ENCODE peak calls at places on chromosomes 6 and 20, in seven cellular contexts. One of them, this sample, is unnamed.

GRCh38 chr6:49909508-49910047 is 43.2 kb upstream of the CRISP1 start:
- DNase-seq in brain microvascular endothelial cell: no peak
- DNase-seq in choroid plexus epithelial cell: no peak
- DNase-seq in body of pancreas: no peak
- DNase-seq in upper lobe of right lung: no peak
- DNase-seq in epithelial cell of esophagus: no peak
- DNase-seq in lung: no peak
- DNase-seq in this sample: no peak

GRCh38 chr6:87789198-87789899 is 87.3 kb upstream of the AKIRIN2 start:
- DNase-seq in brain microvascular endothelial cell: peak; percentile 50
- DNase-seq in choroid plexus epithelial cell: peak; percentile 58
- DNase-seq in body of pancreas: no peak
- DNase-seq in upper lobe of right lung: no peak
- DNase-seq in epithelial cell of esophagus: peak; percentile 94
- DNase-seq in lung: peak; percentile 38
- DNase-seq in this sample: no peak

GRCh38 chr6:80271074-80271473 is 164.6 kb downstream of the BCKDHB start:
- DNase-seq in brain microvascular endothelial cell: no peak
- DNase-seq in choroid plexus epithelial cell: no peak
- DNase-seq in body of pancreas: no peak
- DNase-seq in upper lobe of right lung: no peak
- DNase-seq in epithelial cell of esophagus: no peak
- DNase-seq in lung: no peak
- DNase-seq in this sample: no peak

GRCh38 chr6:45045253-45045601 is 282.9 kb upstream of the RUNX2 start:
- DNase-seq in brain microvascular endothelial cell: no peak
- DNase-seq in choroid plexus epithelial cell: no peak
- DNase-seq in body of pancreas: no peak
- DNase-seq in upper lobe of right lung: no peak
- DNase-seq in epithelial cell of esophagus: no peak
- DNase-seq in lung: no peak
- DNase-seq in this sample: no peak

GRCh38 chr6:81589465-81590313 is 162.8 kb downstream of the TENT5A start:
- DNase-seq in brain microvascular endothelial cell: no peak
- DNase-seq in choroid plexus epithelial cell: peak; percentile 12
- DNase-seq in body of pancreas: peak; percentile 21
- DNase-seq in upper lobe of right lung: no peak
- DNase-seq in epithelial cell of esophagus: no peak
- DNase-seq in lung: no peak
- DNase-seq in this sample: no peak

GRCh38 chr6:102126488-102126887 is 733.0 kb downstream of the GRIK2 start:
- DNase-seq in brain microvascular endothelial cell: no peak
- DNase-seq in choroid plexus epithelial cell: no peak
- DNase-seq in body of pancreas: no peak
- DNase-seq in upper lobe of right lung: no peak
- DNase-seq in epithelial cell of esophagus: no peak
- DNase-seq in lung: no peak
- DNase-seq in this sample: no peak

GRCh38 chr6:119343573-119344146 is 5.9 kb downstream of the MAN1A1 start:
- DNase-seq in brain microvascular endothelial cell: no peak
- DNase-seq in choroid plexus epithelial cell: no peak
- DNase-seq in body of pancreas: no peak
- DNase-seq in upper lobe of right lung: no peak
- DNase-seq in epithelial cell of esophagus: no peak
- DNase-seq in lung: no peak
- DNase-seq in this sample: no peak

GRCh38 chr6:37525460-37526357 is 26.0 kb upstream of the CCDC167 start:
- DNase-seq in brain microvascular endothelial cell: peak; percentile 34
- DNase-seq in choroid plexus epithelial cell: peak; percentile 35
- DNase-seq in body of pancreas: no peak
- DNase-seq in upper lobe of right lung: no peak
- DNase-seq in epithelial cell of esophagus: peak; percentile 32
- DNase-seq in lung: no peak
- DNase-seq in this sample: no peak

GRCh38 chr6:97186416-97186999 is 96.5 kb downstream of the MMS22L start:
- DNase-seq in brain microvascular endothelial cell: peak; percentile 64
- DNase-seq in choroid plexus epithelial cell: peak; percentile 83
- DNase-seq in body of pancreas: peak; percentile 79
- DNase-seq in upper lobe of right lung: peak; percentile 61
- DNase-seq in epithelial cell of esophagus: peak; percentile 76
- DNase-seq in lung: peak; percentile 68
- DNase-seq in this sample: no peak

GRCh38 chr20:15154070-15154469 is 816.7 kb upstream of the FLRT3 start:
- DNase-seq in brain microvascular endothelial cell: no peak
- DNase-seq in choroid plexus epithelial cell: no peak
- DNase-seq in body of pancreas: no peak
- DNase-seq in upper lobe of right lung: no peak
- DNase-seq in epithelial cell of esophagus: peak; percentile 85
- DNase-seq in lung: no peak
- DNase-seq in this sample: no peak

GRCh38 chr6:168334072-168334471 is 14.5 kb upstream of the DACT2 start:
- DNase-seq in brain microvascular endothelial cell: no peak
- DNase-seq in choroid plexus epithelial cell: no peak
- DNase-seq in body of pancreas: no peak
- DNase-seq in upper lobe of right lung: no peak
- DNase-seq in epithelial cell of esophagus: no peak
- DNase-seq in lung: no peak
- DNase-seq in this sample: no peak

GRCh38 chr6:41702771-41703494 is 32.5 kb downstream of the TFEB start:
- DNase-seq in brain microvascular endothelial cell: no peak
- DNase-seq in choroid plexus epithelial cell: no peak
- DNase-seq in body of pancreas: no peak
- DNase-seq in upper lobe of right lung: no peak
- DNase-seq in epithelial cell of esophagus: no peak
- DNase-seq in lung: no peak
- DNase-seq in this sample: no peak

GRCh38 chr6:27547157-27548075 is 74.5 kb upstream of the ZNF184 start:
- DNase-seq in brain microvascular endothelial cell: peak; percentile 89
- DNase-seq in choroid plexus epithelial cell: peak; percentile 77
- DNase-seq in body of pancreas: no peak
- DNase-seq in upper lobe of right lung: no peak
- DNase-seq in epithelial cell of esophagus: peak; percentile 61
- DNase-seq in lung: no peak
- DNase-seq in this sample: no peak

GRCh38 chr6:3350252-3350826 is 91.6 kb downstream of the PSMG4 start:
- DNase-seq in brain microvascular endothelial cell: no peak
- DNase-seq in choroid plexus epithelial cell: no peak
- DNase-seq in body of pancreas: no peak
- DNase-seq in upper lobe of right lung: no peak
- DNase-seq in epithelial cell of esophagus: no peak
- DNase-seq in lung: no peak
- DNase-seq in this sample: no peak

GRCh38 chr20:48846516-48847492 is 19.0 kb upstream of the PREX1 start:
- DNase-seq in brain microvascular endothelial cell: no peak
- DNase-seq in choroid plexus epithelial cell: no peak
- DNase-seq in body of pancreas: no peak
- DNase-seq in upper lobe of right lung: no peak
- DNase-seq in epithelial cell of esophagus: no peak
- DNase-seq in lung: no peak
- DNase-seq in this sample: no peak

GRCh38 chr20:33516882-33517281 is 27.0 kb downstream of the CBFA2T2 start:
- DNase-seq in brain microvascular endothelial cell: no peak
- DNase-seq in choroid plexus epithelial cell: peak; percentile 25
- DNase-seq in body of pancreas: no peak
- DNase-seq in upper lobe of right lung: no peak
- DNase-seq in epithelial cell of esophagus: peak; percentile 22
- DNase-seq in lung: no peak
- DNase-seq in this sample: no peak

GRCh38 chr6:157813191-157813590 is 9.9 kb upstream of the SNX9 start:
- DNase-seq in brain microvascular endothelial cell: no peak
- DNase-seq in choroid plexus epithelial cell: peak; percentile 52
- DNase-seq in body of pancreas: peak; percentile 25
- DNase-seq in upper lobe of right lung: no peak
- DNase-seq in epithelial cell of esophagus: no peak
- DNase-seq in lung: no peak
- DNase-seq in this sample: no peak

GRCh38 chr6:74735304-74735703 is 470.5 kb downstream of the COL12A1 start:
- DNase-seq in brain microvascular endothelial cell: peak; percentile 66
- DNase-seq in choroid plexus epithelial cell: peak; percentile 93
- DNase-seq in body of pancreas: no peak
- DNase-seq in upper lobe of right lung: no peak
- DNase-seq in epithelial cell of esophagus: peak; percentile 73
- DNase-seq in lung: no peak
- DNase-seq in this sample: peak; percentile 90

GRCh38 chr6:41698350-41698781 is 37.0 kb downstream of the TFEB start:
- DNase-seq in brain microvascular endothelial cell: peak; percentile 96
- DNase-seq in choroid plexus epithelial cell: peak; percentile 96
- DNase-seq in body of pancreas: no peak
- DNase-seq in upper lobe of right lung: no peak
- DNase-seq in epithelial cell of esophagus: no peak
- DNase-seq in lung: no peak
- DNase-seq in this sample: peak; percentile 95

GRCh38 chr6:29627762-29628418 is 5.1 kb downstream of the GABBR1 start:
- DNase-seq in brain microvascular endothelial cell: peak; percentile 69
- DNase-seq in choroid plexus epithelial cell: peak; percentile 92
- DNase-seq in body of pancreas: peak; percentile 49
- DNase-seq in upper lobe of right lung: peak; percentile 78
- DNase-seq in epithelial cell of esophagus: peak; percentile 27
- DNase-seq in lung: peak; percentile 53
- DNase-seq in this sample: no peak

GRCh38 chr20:6700563-6701328 is 66.7 kb upstream of the BMP2 start:
- DNase-seq in brain microvascular endothelial cell: no peak
- DNase-seq in choroid plexus epithelial cell: no peak
- DNase-seq in body of pancreas: no peak
- DNase-seq in upper lobe of right lung: peak; percentile 75
- DNase-seq in epithelial cell of esophagus: no peak
- DNase-seq in lung: no peak
- DNase-seq in this sample: no peak

GRCh38 chr6:42333622-42334021 is 116.0 kb upstream of the MRPS10 start:
- DNase-seq in brain microvascular endothelial cell: no peak
- DNase-seq in choroid plexus epithelial cell: no peak
- DNase-seq in body of pancreas: no peak
- DNase-seq in upper lobe of right lung: no peak
- DNase-seq in epithelial cell of esophagus: no peak
- DNase-seq in lung: no peak
- DNase-seq in this sample: no peak

GRCh38 chr6:75791881-75792280 is 42.8 kb downstream of the MYO6 start:
- DNase-seq in brain microvascular endothelial cell: peak; percentile 8
- DNase-seq in choroid plexus epithelial cell: peak; percentile 15
- DNase-seq in body of pancreas: no peak
- DNase-seq in upper lobe of right lung: no peak
- DNase-seq in epithelial cell of esophagus: peak; percentile 9
- DNase-seq in lung: no peak
- DNase-seq in this sample: no peak

GRCh38 chr6:32854376-32855178 is 585 bp downstream of the PSMB9 start:
- DNase-seq in brain microvascular endothelial cell: no peak
- DNase-seq in choroid plexus epithelial cell: peak; percentile 50
- DNase-seq in body of pancreas: peak; percentile 34
- DNase-seq in upper lobe of right lung: no peak
- DNase-seq in epithelial cell of esophagus: peak; percentile 16
- DNase-seq in lung: peak; percentile 48
- DNase-seq in this sample: no peak

DNA sequence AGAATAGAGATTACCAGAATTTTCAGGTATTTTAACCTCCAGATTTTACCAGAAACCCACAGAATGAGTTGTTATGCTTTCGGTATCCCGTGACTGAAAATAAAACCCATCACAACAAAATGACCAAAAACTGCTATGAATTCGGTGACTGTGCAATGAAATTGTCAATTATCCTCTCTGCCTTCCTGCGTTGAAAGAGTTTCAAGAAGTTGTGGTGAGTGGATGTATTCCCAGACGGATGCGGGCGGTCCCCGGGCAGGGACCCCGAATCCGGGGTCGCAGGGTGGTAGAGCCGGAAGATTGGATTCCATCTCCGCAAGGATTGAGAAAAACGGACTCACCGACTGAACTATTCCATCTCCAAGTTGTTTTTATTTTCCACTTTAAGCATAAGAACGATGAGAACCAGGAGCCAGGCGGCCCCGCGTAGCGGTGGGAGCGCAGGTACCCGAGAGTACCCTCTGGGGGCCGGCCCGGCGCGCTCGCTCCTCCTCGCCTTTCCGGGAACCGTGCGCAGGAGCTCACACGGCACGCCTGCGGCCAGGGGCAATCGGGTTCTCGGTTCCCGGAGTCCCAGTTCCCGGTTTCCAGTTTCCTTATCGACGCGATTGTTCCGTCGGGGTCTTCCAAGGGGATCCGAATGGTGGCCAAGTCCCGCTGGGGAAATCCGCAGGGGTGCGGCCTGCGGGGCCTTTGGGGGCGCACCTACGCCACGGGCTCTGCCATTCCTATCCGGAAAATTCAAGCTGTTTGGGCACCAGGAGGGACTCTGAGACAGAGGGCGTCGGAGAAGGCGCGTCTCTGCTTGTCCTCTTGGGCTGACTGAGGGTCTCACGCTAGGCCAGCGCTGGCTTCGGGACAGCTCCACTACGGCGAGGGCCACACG is 104.9 kb upstream of the PRDM1 start:
- DNase-seq in brain microvascular endothelial cell: no peak
- DNase-seq in choroid plexus epithelial cell: peak; percentile 14
- DNase-seq in body of pancreas: peak; percentile 19
- DNase-seq in upper lobe of right lung: no peak
- DNase-seq in epithelial cell of esophagus: peak; percentile 16
- DNase-seq in lung: no peak
- DNase-seq in this sample: no peak
- H3K4me3 ChIP-seq in brain microvascular endothelial cell: peak overlapping the region; percentile 54
- H3K4me3 ChIP-seq in choroid plexus epithelial cell: peak overlapping the region; percentile 63
- H3K4me3 ChIP-seq in body of pancreas: no peak overlapping the region
- H3K4me3 ChIP-seq in upper lobe of right lung: peak overlapping the region; percentile 43
- H3K4me3 ChIP-seq in epithelial cell of esophagus: peak overlapping the region; percentile 36
- H3K4me3 ChIP-seq in lung: no peak overlapping the region
- H3K4me3 ChIP-seq in this sample: no peak overlapping the region

GRCh38 chr6:90502866-90503407 is 83.9 kb downstream of the MAP3K7 start:
- DNase-seq in brain microvascular endothelial cell: peak; percentile 20
- DNase-seq in choroid plexus epithelial cell: peak; percentile 17
- DNase-seq in body of pancreas: no peak
- DNase-seq in upper lobe of right lung: no peak
- DNase-seq in epithelial cell of esophagus: peak; percentile 3
- DNase-seq in lung: no peak
- DNase-seq in this sample: no peak
- TF ChIP-seq CTCF in brain microvascular endothelial cell: no peak
- TF ChIP-seq CTCF in choroid plexus epithelial cell: no peak
- TF ChIP-seq CTCF in body of pancreas: no peak
- TF ChIP-seq CTCF in upper lobe of right lung: no peak
- TF ChIP-seq CTCF in epithelial cell of esophagus: no peak
- TF ChIP-seq CTCF in lung: no peak
- TF ChIP-seq CTCF in this sample: no peak

GRCh38 chr20:58242824-58243223 is 14.4 kb upstream of the ANKRD60 start:
- DNase-seq in brain microvascular endothelial cell: no peak
- DNase-seq in choroid plexus epithelial cell: no peak
- DNase-seq in body of pancreas: no peak
- DNase-seq in upper lobe of right lung: no peak
- DNase-seq in epithelial cell of esophagus: no peak
- DNase-seq in lung: no peak
- DNase-seq in this sample: no peak
- H3K4me3 ChIP-seq in brain microvascular endothelial cell: no peak overlapping the region
- H3K4me3 ChIP-seq in choroid plexus epithelial cell: no peak overlapping the region
- H3K4me3 ChIP-seq in body of pancreas: no peak overlapping the region
- H3K4me3 ChIP-seq in upper lobe of right lung: no peak overlapping the region
- H3K4me3 ChIP-seq in epithelial cell of esophagus: no peak overlapping the region
- H3K4me3 ChIP-seq in lung: no peak overlapping the region
- H3K4me3 ChIP-seq in this sample: no peak overlapping the region

DNA sequence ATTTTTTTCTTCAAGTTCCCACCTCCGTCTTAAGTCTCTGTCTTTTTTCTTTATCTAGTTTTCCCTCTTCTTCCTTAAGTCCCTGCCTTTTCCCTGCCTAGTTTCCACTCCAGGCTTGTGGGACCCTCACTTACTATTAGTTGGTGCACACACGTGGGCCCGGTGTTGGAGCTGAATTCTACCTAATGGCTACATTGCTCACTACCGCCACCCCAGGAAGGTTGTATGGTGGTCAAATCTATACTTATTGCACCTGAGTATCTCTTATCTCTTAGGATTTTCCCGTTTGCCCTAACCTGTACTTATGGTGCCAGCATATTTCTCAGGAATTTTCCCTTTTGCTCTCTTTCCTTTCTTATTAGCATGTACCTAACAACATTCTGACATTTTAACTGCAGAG is 692.8 kb downstream of the EPM2A start:
- DNase-seq in brain microvascular endothelial cell: no peak
- DNase-seq in choroid plexus epithelial cell: no peak
- DNase-seq in body of pancreas: no peak
- DNase-seq in upper lobe of right lung: no peak
- DNase-seq in epithelial cell of esophagus: no peak
- DNase-seq in lung: no peak
- DNase-seq in this sample: no peak
- TF ChIP-seq CTCF in brain microvascular endothelial cell: peak; percentile 30
- TF ChIP-seq CTCF in choroid plexus epithelial cell: peak; percentile 28
- TF ChIP-seq CTCF in body of pancreas: no peak
- TF ChIP-seq CTCF in upper lobe of right lung: no peak
- TF ChIP-seq CTCF in epithelial cell of esophagus: peak; percentile 7
- TF ChIP-seq CTCF in lung: no peak
- TF ChIP-seq CTCF in this sample: no peak